ENCODE peak calls at places on chromosome 11, in five cellular contexts. V, X, W, A and I are unnamed samples.
A peak's percentile ranks its signal among the peaks of the same experiment; 100 is the strongest.

GRCh38 chr11:8671242-8671641 is 11.2 kb downstream of the TRIM66 start:
- DNase-seq in V (no peak), X (peak; percentile 83), W (no peak), A (peak; percentile 98), I (peak; percentile 53)

GRCh38 chr11:45366839-45367238 is 80.7 kb upstream of the SYT13 start:
- DNase-seq in V (no peak), X (no peak), W (no peak), A (no peak), I (no peak)

GRCh38 chr11:8707541-8708270 is 25.1 kb downstream of the RPL27A start:
- DNase-seq in V (peak; percentile 60), X (peak; percentile 99), W (no peak), A (no peak), I (no peak)

GRCh38 chr11:115338476-115338875 is 165.7 kb downstream of the CADM1 start:
- DNase-seq in V (no peak), X (no peak), W (no peak), A (no peak), I (no peak)

GRCh38 chr11:61698173-61698965 is 18.2 kb downstream of the DAGLA start:
- DNase-seq in V (no peak), X (no peak), W (no peak), A (no peak), I (no peak)

GRCh38 chr11:61667684-61668320 is 12.4 kb upstream of the DAGLA start:
- DNase-seq in V (no peak), X (no peak), W (no peak), A (no peak), I (no peak)

GRCh38 chr11:729492-730074 is 17.7 kb upstream of the TALDO1 start:
- DNase-seq in V (no peak), X (no peak), W (no peak), A (no peak), I (no peak)

GRCh38 chr11:132874638-132875037 is 657.7 kb downstream of the OPCML start:
- DNase-seq in V (no peak), X (no peak), W (no peak), A (peak; percentile 67), I (no peak)

GRCh38 chr11:19660076-19660475 is 52.6 kb upstream of the NAV2 start:
- DNase-seq in V (no peak), X (peak; percentile 76), W (peak; percentile 38), A (peak; percentile 63), I (peak; percentile 69)

GRCh38 chr11:65637794-65638317 is at the start of gene SIPA1:
- DNase-seq in V (peak; percentile 57), X (peak; percentile 68), W (peak; percentile 76), A (peak; percentile 94), I (peak; percentile 38)

GRCh38 chr11:106988151-106988806 is 30.0 kb downstream of the GUCY1A2 start:
- DNase-seq in V (no peak), X (no peak), W (no peak), A (peak; percentile 94), I (peak; percentile 41)

GRCh38 chr11:131025020-131025419 is 108.7 kb upstream of the SNX19 start:
- DNase-seq in V (no peak), X (no peak), W (no peak), A (peak; percentile 41), I (no peak)

GRCh38 chr11:131748146-131749050 is 378.0 kb downstream of the NTM start:
- DNase-seq in V (peak; percentile 42), X (peak; percentile 51), W (peak; percentile 30), A (peak; percentile 76), I (no peak)

GRCh38 chr11:62922653-62923371 is 1.6 kb upstream of the CHRM1 start:
- DNase-seq in V (no peak), X (no peak), W (no peak), A (no peak), I (no peak)

GRCh38 chr11:8531312-8531711 is 62.7 kb downstream of the STK33 start:
- DNase-seq in V (no peak), X (no peak), W (peak; percentile 64), A (no peak), I (no peak)

GRCh38 chr11:34148504-34149165 is 43.2 kb downstream of the NAT10 start:
- DNase-seq in V (no peak), X (no peak), W (no peak), A (no peak), I (no peak)

GRCh38 chr11:120335596-120335927 is 651 bp upstream of the ARHGEF12 start:
- DNase-seq in V (no peak), X (peak; percentile 56), W (no peak), A (peak; percentile 14), I (no peak)

GRCh38 chr11:36672815-36673450 is 74.9 kb upstream of the RAG2 start:
- DNase-seq in V (no peak), X (no peak), W (peak; percentile 10), A (peak; percentile 59), I (peak; percentile 30)

GRCh38 chr11:117837791-117838190 is 13.2 kb upstream of the FXYD2 start:
- DNase-seq in V (no peak), X (no peak), W (no peak), A (no peak), I (no peak)

GRCh38 chr11:105852427-105852826 is 169.6 kb downstream of the MSANTD4 start:
- DNase-seq in V (no peak), X (no peak), W (no peak), A (no peak), I (no peak)

GRCh38 chr11:10118830-10119229 is 175.2 kb downstream of the SBF2 start:
- DNase-seq in V (no peak), X (no peak), W (no peak), A (no peak), I (no peak)

GRCh38 chr11:8266246-8267241 is 2.9 kb upstream of the LMO1 start:
- DNase-seq in V (no peak), X (no peak), W (no peak), A (no peak), I (no peak)

GRCh38 chr11:94183886-94184264 is 55.2 kb downstream of the PANX1 start:
- DNase-seq in V (peak; percentile 34), X (peak; percentile 88), W (peak; percentile 68), A (no peak), I (no peak)

GRCh38 chr11:121329786-121330395 is 37.3 kb downstream of the SC5D start:
- DNase-seq in V (no peak), X (no peak), W (no peak), A (no peak), I (no peak)

GRCh38 chr11:70133771-70134170 is 55.7 kb downstream of the ANO1 start:
- DNase-seq in V (no peak), X (no peak), W (no peak), A (no peak), I (no peak)

GRCh38 chr11:100632970-100633452 is 54.1 kb upstream of the ARHGAP42 start:
- DNase-seq in V (peak; percentile 42), X (peak; percentile 83), W (peak; percentile 77), A (no peak), I (no peak)

GRCh38 chr11:113690619-113691569 is 15.2 kb downstream of the TMPRSS5 start:
- DNase-seq in V (peak; percentile 23), X (no peak), W (peak; percentile 82), A (peak; percentile 21), I (no peak)

GRCh38 chr11:92277871-92278270 is 53.3 kb downstream of the FAT3 start:
- DNase-seq in V (no peak), X (no peak), W (no peak), A (no peak), I (no peak)

GRCh38 chr11:1211838-1212237 is 11.0 kb upstream of the MUC5B start:
- DNase-seq in V (no peak), X (no peak), W (no peak), A (no peak), I (no peak)

GRCh38 chr11:59923813-59924212 is 14.4 kb upstream of the OOSP1 start:
- DNase-seq in V (no peak), X (no peak), W (no peak), A (no peak), I (no peak)

GRCh38 chr11:83061883-83062282 is 9.8 kb downstream of the RAB30 start:
- DNase-seq in V (no peak), X (no peak), W (no peak), A (no peak), I (no peak)

GRCh38 chr11:60899021-60899936 is 7.1 kb downstream of the PRPF19 start:
- DNase-seq in V (no peak), X (peak; percentile 24), W (peak; percentile 30), A (peak; percentile 74), I (no peak)

GRCh38 chr11:29755474-29755873 is 261.4 kb downstream of the KCNA4 start:
- DNase-seq in V (no peak), X (no peak), W (no peak), A (no peak), I (no peak)

GRCh38 chr11:31883435-31883834 is 72.3 kb upstream of the PAX6 start:
- DNase-seq in V (no peak), X (no peak), W (no peak), A (no peak), I (no peak)

GRCh38 chr11:64438986-64439771 is 80.2 kb downstream of the RPS6KA4 start:
- DNase-seq in V (no peak), X (no peak), W (no peak), A (no peak), I (no peak)

GRCh38 chr11:134819026-134819425 is 407.0 kb upstream of the B3GAT1 start:
- DNase-seq in V (no peak), X (no peak), W (no peak), A (no peak), I (no peak)
- TF ChIP-seq CTCF in V (no peak), X (no peak), W (peak; percentile 39), A (no peak), I (no peak)

GRCh38 chr11:90373971-90374370 is 151.1 kb upstream of the CHORDC1 start:
- DNase-seq in V (no peak), X (no peak), W (no peak), A (no peak), I (no peak)
- TF ChIP-seq CTCF in V (no peak), X (no peak), W (peak; percentile 2), A (peak; percentile 8), I (peak; percentile 6)

GRCh38 chr11:6269994-6270393 is 10.4 kb downstream of the CCKBR start:
- DNase-seq in V (no peak), X (no peak), W (no peak), A (no peak), I (no peak)
- TF ChIP-seq CTCF in V (no peak), X (no peak), W (no peak), A (no peak), I (no peak)

GRCh38 chr11:2917842-2918490 is 11.3 kb downstream of the PHLDA2 start:
- DNase-seq in V (no peak), X (no peak), W (no peak), A (no peak), I (no peak)
- TF ChIP-seq CTCF in V (no peak), X (no peak), W (no peak), A (no peak), I (no peak)

GRCh38 chr11:76860539-76861475 is at the start of gene ACER3:
- DNase-seq in V (peak; percentile 89), X (peak; percentile 97), W (peak; percentile 97), A (peak; percentile 66), I (no peak)
- TF ChIP-seq CTCF in V (peak; percentile 39), X (no peak), W (peak; percentile 23), A (peak; percentile 53), I (no peak)